ENCODE peak calls at places on chromosome 11, in seven cellular contexts. E is Panc1, A is AG09309, D is GM06990, G is HCT116, P is IMR-90, U is fibroblast of mammary gland. M is an unnamed sample.

GRCh38 chr11:110908401-110909106 is 196.3 kb upstream of the ARHGAP20 start:
- DNase-seq in E (no peak), A (peak), D (no peak), G (no peak), P (peak), U (peak), M (peak)

GRCh38 chr11:92279056-92279455 is 54.4 kb downstream of the FAT3 start:
- DNase-seq in E (no peak), A (no peak), D (no peak), G (no peak), P (no peak), U (no peak), M (no peak)

GRCh38 chr11:65261591-65262380 is at the start of gene POLA2:
- DNase-seq in E (peak), A (peak), D (peak), G (peak), P (peak), U (peak), M (peak)

GRCh38 chr11:4673781-4674180 is 23.9 kb downstream of the OR51E2 start:
- DNase-seq in E (no peak), A (no peak), D (no peak), G (no peak), P (no peak), U (no peak), M (no peak)

GRCh38 chr11:41306435-41306834 is 153.0 kb downstream of the LRRC4C start:
- DNase-seq in E (no peak), A (no peak), D (no peak), G (no peak), P (no peak), U (no peak), M (no peak)

GRCh38 chr11:122978303-122978620 is 3.4 kb downstream of the BSX start:
- DNase-seq in E (no peak), A (no peak), D (no peak), G (no peak), P (no peak), U (no peak), M (no peak)

GRCh38 chr11:3803726-3804510 is 4.4 kb upstream of the PGAP2 start:
- DNase-seq in E (no peak), A (no peak), D (no peak), G (no peak), P (peak), U (peak), M (no peak)

GRCh38 chr11:64341429-64341828 is 1.4 kb downstream of the CCDC88B start:
- DNase-seq in E (no peak), A (no peak), D (no peak), G (no peak), P (no peak), U (no peak), M (no peak)

GRCh38 chr11:3674189-3674588 is 3.0 kb upstream of the CHRNA10 start:
- DNase-seq in E (peak), A (no peak), D (no peak), G (no peak), P (peak), U (peak), M (peak)

GRCh38 chr11:118618991-118619375 is 11.6 kb downstream of the PHLDB1 start:
- DNase-seq in E (no peak), A (no peak), D (no peak), G (no peak), P (peak), U (peak), M (peak)

GRCh38 chr11:69560141-69560790 is 78.8 kb downstream of the LINC01488 start:
- DNase-seq in E (no peak), A (no peak), D (no peak), G (no peak), P (no peak), U (no peak), M (no peak)

GRCh38 chr11:108947654-108948570 is 283.0 kb downstream of the DDX10 start:
- DNase-seq in E (no peak), A (no peak), D (no peak), G (no peak), P (peak), U (peak), M (no peak)

GRCh38 chr11:133945087-133945974 is 11.4 kb downstream of the IGSF9B start:
- DNase-seq in E (no peak), A (no peak), D (no peak), G (no peak), P (peak), U (peak), M (no peak)

GRCh38 chr11:89437317-89437716 is 53.9 kb downstream of the NOX4 start:
- DNase-seq in E (no peak), A (no peak), D (no peak), G (no peak), P (no peak), U (peak), M (no peak)

GRCh38 chr11:10485646-10486045 is 30.6 kb downstream of the AMPD3 start:
- DNase-seq in E (no peak), A (no peak), D (no peak), G (no peak), P (no peak), U (no peak), M (no peak)

GRCh38 chr11:75270896-75271415 is 30.4 kb downstream of the TPBGL start:
- DNase-seq in E (no peak), A (no peak), D (no peak), G (peak), P (peak), U (peak), M (no peak)

GRCh38 chr11:118012083-118012669 is 26.0 kb downstream of the IL10RA start:
- DNase-seq in E (no peak), A (no peak), D (no peak), G (no peak), P (peak), U (peak), M (no peak)

GRCh38 chr11:123505546-123506299 is 75.7 kb downstream of the GRAMD1B start:
- DNase-seq in E (no peak), A (no peak), D (no peak), G (no peak), P (no peak), U (no peak), M (no peak)

GRCh38 chr11:133833101-133833898 is 12.0 kb downstream of the SPATA19 start:
- DNase-seq in E (no peak), A (no peak), D (no peak), G (no peak), P (no peak), U (no peak), M (no peak)

GRCh38 chr11:73141309-73142127 is 600 bp downstream of the FCHSD2 start:
- DNase-seq in E (no peak), A (no peak), D (peak), G (peak), P (peak), U (peak), M (no peak)

GRCh38 chr11:128902515-128903066 is 11.4 kb downstream of the KCNJ5 start:
- DNase-seq in E (no peak), A (peak), D (no peak), G (no peak), P (peak), U (peak), M (peak)

GRCh38 chr11:86181379-86181778 is 63.2 kb upstream of the EED start:
- DNase-seq in E (no peak), A (no peak), D (no peak), G (no peak), P (no peak), U (no peak), M (no peak)

GRCh38 chr11:61725632-61726280 is 26.7 kb upstream of the MYRF start:
- DNase-seq in E (no peak), A (no peak), D (no peak), G (no peak), P (peak), U (peak), M (no peak)

GRCh38 chr11:128548655-128549255 is 38.6 kb downstream of the ETS1 start:
- DNase-seq in E (no peak), A (no peak), D (peak), G (no peak), P (peak), U (peak), M (no peak)

GRCh38 chr11:1863352-1864215 is 10.7 kb downstream of the LSP1 start:
- DNase-seq in E (no peak), A (peak), D (no peak), G (peak), P (peak), U (peak), M (peak)

GRCh38 chr11:130477646-130478203 is 29.3 kb downstream of the ADAMTS15 start:
- DNase-seq in E (no peak), A (no peak), D (no peak), G (no peak), P (peak), U (peak), M (no peak)

GRCh38 chr11:99419991-99420390 is 399.2 kb downstream of the CNTN5 start:
- DNase-seq in E (no peak), A (no peak), D (no peak), G (no peak), P (no peak), U (peak), M (no peak)

GRCh38 chr11:59088164-59088563 is 2.1 kb downstream of the GLYATL1B start:
- DNase-seq in E (no peak), A (no peak), D (no peak), G (no peak), P (no peak), U (no peak), M (no peak)

GRCh38 chr11:31246451-31247165 is 122.9 kb downstream of the DCDC1 start:
- DNase-seq in E (no peak), A (no peak), D (no peak), G (no peak), P (peak), U (peak), M (no peak)

GRCh38 chr11:105447936-105448702 is 161.8 kb upstream of the GRIA4 start:
- DNase-seq in E (no peak), A (no peak), D (no peak), G (no peak), P (no peak), U (no peak), M (no peak)

DNA sequence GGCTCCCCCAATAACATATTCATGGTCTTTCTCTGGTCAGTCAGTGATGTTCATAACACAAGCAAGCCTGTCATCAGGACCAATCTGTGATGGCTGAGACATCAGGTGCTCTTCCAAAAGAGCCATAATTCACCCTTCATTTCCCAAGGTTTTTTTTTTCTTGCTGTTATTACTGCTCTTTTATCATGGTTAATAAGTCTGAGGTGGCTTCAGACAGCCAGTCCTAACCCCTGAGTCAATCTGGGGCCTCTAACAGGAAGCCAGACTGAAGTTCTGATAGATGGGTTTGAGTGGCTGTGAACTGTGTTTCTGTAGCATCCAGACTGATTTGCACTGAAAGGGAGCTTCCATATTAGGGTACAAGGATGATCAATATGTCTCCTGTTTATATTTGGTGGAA is 8.8 kb downstream of the EHF start:
- DNase-seq in E (no peak), A (no peak), D (no peak), G (no peak), P (peak), U (no peak), M (no peak)
- H3K4me3 ChIP-seq in E (no peak), A (no peak), D (no peak), G (no peak), P (no peak), U (no peak), M (no peak)

DNA sequence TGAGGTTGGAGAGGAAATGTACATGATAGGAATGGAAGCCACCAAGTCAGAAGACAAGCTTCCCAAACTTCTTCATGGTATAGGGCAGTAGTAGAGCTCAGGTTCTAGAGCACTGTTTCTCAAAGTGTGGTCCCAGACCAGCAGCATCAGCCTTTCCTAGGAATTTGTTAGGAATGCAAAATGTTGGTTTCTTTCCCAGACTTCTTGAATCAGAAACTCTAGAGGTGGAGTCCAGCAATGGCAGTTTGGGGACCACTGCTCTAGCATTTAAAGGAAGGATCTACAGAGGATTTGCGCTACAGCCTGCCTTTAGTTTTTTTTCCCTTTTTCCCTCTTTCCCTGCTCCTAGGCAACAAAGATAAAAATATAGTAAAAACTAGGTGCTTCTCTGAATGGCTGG is 17.0 kb upstream of the MMP12 start:
- DNase-seq in E (no peak), A (no peak), D (no peak), G (no peak), P (no peak), U (no peak), M (no peak)
- TF ChIP-seq CTCF in E (no peak), A (peak), D (no peak), G (no peak), P (no peak), U (no peak), M (no peak)

GRCh38 chr11:125992893-125993292 is 47.0 kb downstream of the VSIG10L2 start:
- DNase-seq in E (no peak), A (no peak), D (no peak), G (no peak), P (no peak), U (no peak), M (no peak)
- H3K4me3 ChIP-seq in E (no peak), A (no peak), D (no peak), G (no peak), P (no peak), U (no peak), M (no peak)

GRCh38 chr11:8354622-8355417 is 91.1 kb upstream of the LMO1 start:
- DNase-seq in E (no peak), A (no peak), D (peak), G (no peak), P (no peak), U (no peak), M (no peak)
- TF ChIP-seq CTCF in E (no peak), A (no peak), D (peak), G (no peak), P (no peak), U (no peak), M (no peak)

GRCh38 chr11:47216141-47216798 is 1.5 kb downstream of the DDB2 start:
- DNase-seq in E (no peak), A (peak), D (peak), G (peak), P (peak), U (peak), M (peak)
- H3K4me3 ChIP-seq in E (peak), A (peak), D (peak), G (peak), P (peak), U (peak), M (peak)

GRCh38 chr11:47350315-47350714 is 2.2 kb downstream of the MYBPC3 start:
- DNase-seq in E (no peak), A (no peak), D (no peak), G (no peak), P (no peak), U (no peak), M (no peak)

GRCh38 chr11:47348131-47348802 is 4.2 kb downstream of the MYBPC3 start:
- DNase-seq in E (no peak), A (no peak), D (no peak), G (no peak), P (no peak), U (no peak), M (no peak)

GRCh38 chr11:47347134-47347533 is 5.4 kb downstream of the MYBPC3 start:
- DNase-seq in E (no peak), A (no peak), D (no peak), G (no peak), P (no peak), U (no peak), M (no peak)

GRCh38 chr11:47349521-47350095 is 2.9 kb downstream of the MYBPC3 start:
- DNase-seq in E (no peak), A (no peak), D (no peak), G (no peak), P (no peak), U (no peak), M (no peak)

GRCh38 chr11:47348859-47349258 is 3.6 kb downstream of the MYBPC3 start:
- DNase-seq in E (no peak), A (no peak), D (no peak), G (peak), P (peak), U (peak), M (no peak)
- TF ChIP-seq CTCF in E (no peak), A (peak), D (peak), G (peak), P (peak), U (peak), M (peak)